ENCODE peak calls at places on chromosomes 5 and 9, in eight cellular contexts. T is H1; V is PC-9; W is natural killer cell treated with Interleukin-12 subunit alpha and Interleukin-12 subunit beta and Interleukin-15 and Interleukin-18, amount 100 ng/mL, for 72 hours; L is type B pancreatic cell; Y is nephron progenitor cell; R is activated T-helper 1 cell treated with anti-CD3 and anti-CD28 coated beads, Interleukin-12 subunit alpha, Interleukin-12 subunit beta, Interleukin-2, Interleukin-4 antibody, amounts not matched to agents 30 ng/mL and 10 ng/mL and 1 ng/mL, durations not matched to agents 14 hours and 24 hours and 36 hours; J is left ventricle myocardium superior. K is an unnamed sample.

GRCh38 chr9:133640580-133641395 is 4.6 kb downstream of the DBH start:
- DNase-seq in T (no peak), V (no peak), W (no peak), L (no peak), Y (no peak), R (no peak), J (peak; percentile 5), K (no peak)

GRCh38 chr5:175385691-175386360 is 58.2 kb downstream of the DRD1 start:
- DNase-seq in T (no peak), V (peak; percentile 51), W (no peak), L (no peak), Y (no peak), R (no peak), J (no peak), K (no peak)

GRCh38 chr5:18754201-18754600 is 1119.9 kb downstream of the TAF11L14 start:
- DNase-seq in T (no peak), V (no peak), W (no peak), L (no peak), Y (no peak), R (no peak), J (no peak), K (peak; percentile 12)

GRCh38 chr9:115442054-115442453 is 324.1 kb upstream of the TNC start:
- DNase-seq in T (no peak), V (no peak), W (no peak), L (no peak), Y (no peak), R (no peak), J (no peak), K (no peak)

GRCh38 chr9:137459601-137460362 is 648 bp upstream of the NSMF start:
- DNase-seq in T (no peak), V (no peak), W (no peak), L (no peak), Y (no peak), R (no peak), J (no peak), K (no peak)

GRCh38 chr9:129473523-129474244 is 147.2 kb downstream of the C9orf50 start:
- DNase-seq in T (no peak), V (no peak), W (no peak), L (no peak), Y (no peak), R (no peak), J (peak; percentile 49), K (no peak)

GRCh38 chr9:126763130-126763764 is 41.6 kb upstream of the ZBTB43 start:
- DNase-seq in T (no peak), V (no peak), W (no peak), L (no peak), Y (no peak), R (no peak), J (no peak), K (peak; percentile 60)

GRCh38 chr9:15501179-15501578 is 9.6 kb downstream of the PSIP1 start:
- DNase-seq in T (no peak), V (no peak), W (no peak), L (no peak), Y (no peak), R (no peak), J (no peak), K (no peak)

GRCh38 chr5:159112436-159112835 is 12.7 kb upstream of the EBF1 start:
- DNase-seq in T (no peak), V (no peak), W (no peak), L (no peak), Y (no peak), R (no peak), J (no peak), K (no peak)

GRCh38 chr9:31588010-31588409 is 796.4 kb upstream of the ACO1 start:
- DNase-seq in T (no peak), V (no peak), W (no peak), L (no peak), Y (no peak), R (no peak), J (no peak), K (no peak)

GRCh38 chr5:135491552-135492318 is 39.6 kb upstream of the TIFAB start:
- DNase-seq in T (peak; percentile 74), V (no peak), W (no peak), L (no peak), Y (peak; percentile 44), R (no peak), J (no peak), K (peak; percentile 77)

GRCh38 chr9:114286146-114286679 is 36.7 kb upstream of the ORM1 start:
- DNase-seq in T (peak; percentile 28), V (no peak), W (no peak), L (peak; percentile 34), Y (no peak), R (no peak), J (peak; percentile 14), K (no peak)

GRCh38 chr5:137320056-137321045 is 178.8 kb downstream of the SPOCK1 start:
- DNase-seq in T (peak; percentile 71), V (peak; percentile 39), W (no peak), L (no peak), Y (peak; percentile 38), R (no peak), J (no peak), K (peak; percentile 80)

GRCh38 chr5:124596595-124597388 is 149.6 kb downstream of the ZNF608 start:
- DNase-seq in T (no peak), V (peak; percentile 85), W (no peak), L (no peak), Y (no peak), R (no peak), J (no peak), K (no peak)